ENCODE peak calls at places on chromosome 7, in six cellular contexts. One of them, this sample, is unnamed.

GRCh38 chr7:64429232-64429631 is 115.5 kb downstream of the ZNF736 start:
- DNase-seq in HCT116: no peak
- DNase-seq in fibroblast of pulmonary artery: no peak
- DNase-seq in GM10248: no peak
- DNase-seq in lower leg skin: no peak
- DNase-seq in fibroblast of lung: no peak
- DNase-seq in this sample: no peak

GRCh38 chr7:47669178-47669878 is 87.4 kb upstream of the TNS3 start:
- DNase-seq in GM10248: peak
- DNase-seq in lower leg skin: peak
- DNase-seq in fibroblast of lung: peak
- DNase-seq in fibroblast of pulmonary artery: peak
- DNase-seq in HCT116: no peak
- DNase-seq in this sample: peak

GRCh38 chr7:129825554-129826267 is 127.0 kb downstream of the UBE2H start:
- DNase-seq in fibroblast of pulmonary artery: peak
- DNase-seq in fibroblast of lung: peak
- DNase-seq in lower leg skin: peak
- DNase-seq in HCT116: peak
- DNase-seq in GM10248: peak
- DNase-seq in this sample: peak

GRCh38 chr7:51138121-51139085 is 178.2 kb downstream of the COBL start:
- DNase-seq in lower leg skin: no peak
- DNase-seq in fibroblast of pulmonary artery: no peak
- DNase-seq in fibroblast of lung: peak
- DNase-seq in GM10248: no peak
- DNase-seq in HCT116: no peak
- DNase-seq in this sample: no peak

GRCh38 chr7:43768894-43769272 is 10.4 kb downstream of the BLVRA start:
- DNase-seq in lower leg skin: no peak
- DNase-seq in HCT116: no peak
- DNase-seq in fibroblast of lung: no peak
- DNase-seq in fibroblast of pulmonary artery: no peak
- DNase-seq in GM10248: no peak
- DNase-seq in this sample: no peak

GRCh38 chr7:18494821-18495408 is 634 bp upstream of the HDAC9 start:
- DNase-seq in HCT116: no peak
- DNase-seq in GM10248: no peak
- DNase-seq in fibroblast of lung: peak
- DNase-seq in fibroblast of pulmonary artery: peak
- DNase-seq in lower leg skin: no peak
- DNase-seq in this sample: peak

GRCh38 chr7:92266415-92267241 is 20.9 kb downstream of the ANKIB1 start:
- DNase-seq in GM10248: no peak
- DNase-seq in HCT116: no peak
- DNase-seq in fibroblast of pulmonary artery: no peak
- DNase-seq in lower leg skin: no peak
- DNase-seq in fibroblast of lung: peak
- DNase-seq in this sample: no peak

GRCh38 chr7:151688236-151688780 is 168.6 kb upstream of the RHEB start:
- DNase-seq in lower leg skin: no peak
- DNase-seq in GM10248: no peak
- DNase-seq in HCT116: no peak
- DNase-seq in fibroblast of pulmonary artery: no peak
- DNase-seq in fibroblast of lung: no peak
- DNase-seq in this sample: no peak

GRCh38 chr7:98467570-98468312 is 66.9 kb upstream of the BAIAP2L1 start:
- DNase-seq in HCT116: no peak
- DNase-seq in GM10248: no peak
- DNase-seq in fibroblast of pulmonary artery: no peak
- DNase-seq in fibroblast of lung: no peak
- DNase-seq in lower leg skin: no peak
- DNase-seq in this sample: no peak

GRCh38 chr7:131489881-131490280 is 66.5 kb downstream of the PODXL start:
- DNase-seq in HCT116: no peak
- DNase-seq in lower leg skin: no peak
- DNase-seq in GM10248: no peak
- DNase-seq in fibroblast of pulmonary artery: no peak
- DNase-seq in fibroblast of lung: no peak
- DNase-seq in this sample: no peak

GRCh38 chr7:14691034-14691433 is 211.5 kb downstream of the DGKB start:
- DNase-seq in HCT116: no peak
- DNase-seq in GM10248: no peak
- DNase-seq in fibroblast of lung: no peak
- DNase-seq in fibroblast of pulmonary artery: no peak
- DNase-seq in lower leg skin: no peak
- DNase-seq in this sample: no peak

GRCh38 chr7:260441-261281 is 29.3 kb upstream of the FOXL3 start:
- DNase-seq in GM10248: no peak
- DNase-seq in fibroblast of lung: no peak
- DNase-seq in lower leg skin: no peak
- DNase-seq in fibroblast of pulmonary artery: no peak
- DNase-seq in HCT116: no peak
- DNase-seq in this sample: no peak

GRCh38 chr7:12016439-12016838 is 184.4 kb upstream of the THSD7A start:
- DNase-seq in fibroblast of lung: no peak
- DNase-seq in HCT116: no peak
- DNase-seq in GM10248: no peak
- DNase-seq in lower leg skin: no peak
- DNase-seq in fibroblast of pulmonary artery: no peak
- DNase-seq in this sample: no peak

GRCh38 chr7:45358277-45358676 is 200.7 kb downstream of the RAMP3 start:
- DNase-seq in HCT116: no peak
- DNase-seq in lower leg skin: no peak
- DNase-seq in GM10248: no peak
- DNase-seq in fibroblast of lung: no peak
- DNase-seq in fibroblast of pulmonary artery: no peak
- DNase-seq in this sample: no peak

GRCh38 chr7:5666361-5666760 is 115.1 kb downstream of the RNF216 start:
- DNase-seq in GM10248: no peak
- DNase-seq in HCT116: no peak
- DNase-seq in fibroblast of lung: no peak
- DNase-seq in lower leg skin: no peak
- DNase-seq in fibroblast of pulmonary artery: no peak
- DNase-seq in this sample: no peak

GRCh38 chr7:50353201-50353600 is 48.7 kb downstream of the IKZF1 start:
- DNase-seq in fibroblast of pulmonary artery: no peak
- DNase-seq in lower leg skin: no peak
- DNase-seq in GM10248: no peak
- DNase-seq in HCT116: no peak
- DNase-seq in fibroblast of lung: no peak
- DNase-seq in this sample: no peak

GRCh38 chr7:36967387-36967786 is 243.1 kb upstream of the AOAH start:
- DNase-seq in GM10248: peak
- DNase-seq in lower leg skin: peak
- DNase-seq in fibroblast of lung: peak
- DNase-seq in fibroblast of pulmonary artery: peak
- DNase-seq in HCT116: peak
- DNase-seq in this sample: peak

GRCh38 chr7:44891372-44891771 is 6.0 kb upstream of the PURB start:
- DNase-seq in lower leg skin: no peak
- DNase-seq in HCT116: no peak
- DNase-seq in fibroblast of pulmonary artery: no peak
- DNase-seq in fibroblast of lung: no peak
- DNase-seq in GM10248: no peak
- DNase-seq in this sample: no peak

GRCh38 chr7:21140622-21141021 is 287.3 kb upstream of the SP4 start:
- DNase-seq in HCT116: peak
- DNase-seq in fibroblast of pulmonary artery: no peak
- DNase-seq in GM10248: no peak
- DNase-seq in fibroblast of lung: no peak
- DNase-seq in lower leg skin: no peak
- DNase-seq in this sample: no peak

GRCh38 chr7:74405191-74405898 is 48.4 kb upstream of the GTF2IRD1 start:
- DNase-seq in fibroblast of pulmonary artery: peak
- DNase-seq in lower leg skin: no peak
- DNase-seq in fibroblast of lung: no peak
- DNase-seq in HCT116: no peak
- DNase-seq in GM10248: no peak
- DNase-seq in this sample: no peak

GRCh38 chr7:149379625-149380024 is 81.2 kb downstream of the ZNF777 start:
- DNase-seq in fibroblast of lung: no peak
- DNase-seq in GM10248: no peak
- DNase-seq in fibroblast of pulmonary artery: no peak
- DNase-seq in HCT116: no peak
- DNase-seq in lower leg skin: no peak
- DNase-seq in this sample: no peak

GRCh38 chr7:4202954-4203353 is 479.1 kb upstream of the FOXK1 start:
- DNase-seq in fibroblast of pulmonary artery: no peak
- DNase-seq in lower leg skin: no peak
- DNase-seq in HCT116: no peak
- DNase-seq in GM10248: no peak
- DNase-seq in fibroblast of lung: no peak
- DNase-seq in this sample: no peak

GRCh38 chr7:106050002-106050742 is 61.9 kb downstream of the SYPL1 start:
- DNase-seq in GM10248: no peak
- DNase-seq in lower leg skin: no peak
- DNase-seq in HCT116: no peak
- DNase-seq in fibroblast of pulmonary artery: peak
- DNase-seq in fibroblast of lung: peak
- DNase-seq in this sample: peak

GRCh38 chr7:100897111-100897608 is 1.5 kb upstream of the ACHE start:
- DNase-seq in HCT116: no peak
- DNase-seq in lower leg skin: no peak
- DNase-seq in fibroblast of pulmonary artery: no peak
- DNase-seq in GM10248: peak
- DNase-seq in fibroblast of lung: no peak
- DNase-seq in this sample: no peak

GRCh38 chr7:2072042-2072441 is 160.7 kb downstream of the MAD1L1 start:
- DNase-seq in HCT116: no peak
- DNase-seq in fibroblast of lung: no peak
- DNase-seq in fibroblast of pulmonary artery: no peak
- DNase-seq in lower leg skin: no peak
- DNase-seq in GM10248: peak
- DNase-seq in this sample: no peak

GRCh38 chr7:96953676-96954513 is 51.5 kb upstream of the DLX6 start:
- DNase-seq in lower leg skin: no peak
- DNase-seq in fibroblast of pulmonary artery: no peak
- DNase-seq in HCT116: no peak
- DNase-seq in GM10248: no peak
- DNase-seq in fibroblast of lung: peak
- DNase-seq in this sample: peak
- TF ChIP-seq CTCF in lower leg skin: no peak
- TF ChIP-seq CTCF in fibroblast of pulmonary artery: no peak
- TF ChIP-seq CTCF in HCT116: no peak
- TF ChIP-seq CTCF in GM10248: no peak
- TF ChIP-seq CTCF in fibroblast of lung: no peak
- TF ChIP-seq CTCF in this sample: no peak

GRCh38 chr7:116829051-116829450 is 33.3 kb upstream of the CAPZA2 start:
- DNase-seq in lower leg skin: no peak
- DNase-seq in fibroblast of pulmonary artery: no peak
- DNase-seq in GM10248: no peak
- DNase-seq in fibroblast of lung: no peak
- DNase-seq in HCT116: no peak
- DNase-seq in this sample: no peak

GRCh38 chr7:116824449-116824848 is 37.9 kb upstream of the CAPZA2 start:
- DNase-seq in GM10248: no peak
- DNase-seq in HCT116: no peak
- DNase-seq in fibroblast of pulmonary artery: no peak
- DNase-seq in lower leg skin: no peak
- DNase-seq in fibroblast of lung: no peak
- DNase-seq in this sample: no peak

GRCh38 chr7:116829493-116829892 is 32.9 kb upstream of the CAPZA2 start:
- DNase-seq in lower leg skin: no peak
- DNase-seq in GM10248: no peak
- DNase-seq in fibroblast of lung: no peak
- DNase-seq in HCT116: no peak
- DNase-seq in fibroblast of pulmonary artery: no peak
- DNase-seq in this sample: no peak

GRCh38 chr7:116832692-116833091 is 29.7 kb upstream of the CAPZA2 start:
- DNase-seq in HCT116: no peak
- DNase-seq in GM10248: no peak
- DNase-seq in fibroblast of lung: no peak
- DNase-seq in fibroblast of pulmonary artery: no peak
- DNase-seq in lower leg skin: no peak
- DNase-seq in this sample: no peak

DNA sequence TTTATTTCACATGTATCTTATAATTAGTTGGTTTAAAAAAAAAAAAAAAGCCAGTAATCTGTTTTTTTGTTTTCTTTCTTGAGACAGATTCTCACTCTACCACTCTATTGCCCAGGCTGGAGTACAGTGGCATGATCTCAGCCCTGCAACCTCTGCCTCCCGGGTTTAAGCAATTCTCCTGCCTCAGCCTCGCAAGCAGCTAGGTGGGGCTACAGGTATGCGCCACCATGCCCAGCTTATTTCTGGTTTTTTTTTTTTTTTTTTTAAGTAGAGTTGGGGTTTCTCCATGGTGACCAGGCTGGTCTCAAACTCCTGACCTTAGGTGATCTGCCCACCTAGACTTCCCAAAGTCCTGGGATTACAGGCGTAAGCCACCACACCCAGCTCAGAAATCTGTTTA is 34.1 kb upstream of the CAPZA2 start:
- DNase-seq in HCT116: no peak
- DNase-seq in lower leg skin: no peak
- DNase-seq in fibroblast of lung: no peak
- DNase-seq in fibroblast of pulmonary artery: no peak
- DNase-seq in GM10248: no peak
- DNase-seq in this sample: no peak
- TF ChIP-seq CTCF in HCT116: peak
- TF ChIP-seq CTCF in lower leg skin: no peak
- TF ChIP-seq CTCF in fibroblast of lung: no peak
- TF ChIP-seq CTCF in fibroblast of pulmonary artery: no peak
- TF ChIP-seq CTCF in GM10248: peak
- TF ChIP-seq CTCF in this sample: no peak

GRCh38 chr7:154789404-154789803 is 213.5 kb downstream of the PAXIP1 start:
- DNase-seq in lower leg skin: no peak
- DNase-seq in HCT116: peak
- DNase-seq in GM10248: no peak
- DNase-seq in fibroblast of lung: no peak
- DNase-seq in fibroblast of pulmonary artery: no peak
- DNase-seq in this sample: no peak
- TF ChIP-seq CTCF in lower leg skin: no peak
- TF ChIP-seq CTCF in HCT116: peak
- TF ChIP-seq CTCF in GM10248: no peak
- TF ChIP-seq CTCF in fibroblast of lung: no peak
- TF ChIP-seq CTCF in fibroblast of pulmonary artery: no peak
- TF ChIP-seq CTCF in this sample: no peak

DNA sequence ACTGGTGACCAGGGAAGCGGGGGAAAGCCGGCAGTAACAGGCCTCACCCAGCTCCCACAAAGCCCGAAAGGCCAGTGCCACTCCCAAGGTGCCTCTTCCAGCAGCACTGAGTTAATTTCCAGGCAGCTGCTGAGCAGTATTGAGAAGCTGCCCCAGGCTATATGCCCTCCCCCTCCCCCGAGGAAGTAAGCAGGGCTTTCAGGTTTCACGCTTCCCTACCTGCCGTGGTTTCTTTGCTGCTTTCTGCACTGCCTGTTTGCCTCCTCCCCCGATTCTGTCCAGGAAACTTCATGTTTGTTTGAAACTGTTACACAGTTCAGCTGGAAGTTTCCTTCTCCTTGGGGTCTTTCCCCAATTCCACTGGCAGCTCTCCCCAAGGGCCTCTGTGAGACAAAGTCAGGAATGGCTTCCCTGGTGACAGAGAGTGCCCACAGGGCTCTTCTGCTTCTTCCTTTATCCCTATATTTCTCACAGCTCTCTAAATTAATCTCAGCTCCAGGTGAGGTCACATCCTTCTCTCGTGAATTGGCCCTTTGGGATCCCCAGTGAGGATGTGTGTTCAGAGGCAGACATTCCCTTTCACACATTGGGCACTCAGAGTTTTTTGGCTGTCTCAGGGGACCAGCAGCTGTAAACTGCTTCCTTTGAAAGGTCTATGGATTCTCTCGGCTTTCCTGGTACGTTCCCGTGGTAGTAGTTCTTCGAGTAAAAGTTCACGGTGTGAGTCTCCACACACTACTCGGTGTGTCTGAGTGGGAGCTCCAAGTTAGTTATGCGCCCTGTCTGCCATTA is 19.4 kb downstream of the C1GALT1 start:
- DNase-seq in fibroblast of pulmonary artery: no peak
- DNase-seq in fibroblast of lung: no peak
- DNase-seq in GM10248: peak
- DNase-seq in lower leg skin: no peak
- DNase-seq in HCT116: no peak
- DNase-seq in this sample: peak
- TF ChIP-seq CTCF in fibroblast of pulmonary artery: no peak
- TF ChIP-seq CTCF in fibroblast of lung: no peak
- TF ChIP-seq CTCF in GM10248: no peak
- TF ChIP-seq CTCF in lower leg skin: no peak
- TF ChIP-seq CTCF in HCT116: no peak
- TF ChIP-seq CTCF in this sample: no peak